ENCODE peak calls at places on chromosomes 11 and 22, in five cellular contexts. B is activated CD4-positive, alpha-beta memory T cell treated with anti-CD3 and anti-CD28 coated beads for 36 hours; Z is kidney glomerular epithelial cell; Q is sciatic nerve; I is T-cell. G is an unnamed sample.
A peak's percentile ranks its signal among the peaks of the same experiment; 100 is the strongest.

GRCh38 chr11:83159901-83160865 is 3.3 kb downstream of the PCF11 start:
- DNase-seq in I (no peak), Z (peak; percentile 19), B (no peak), Q (no peak), G (peak; percentile 80)

GRCh38 chr11:11553595-11553994 is 68.2 kb downstream of the GALNT18 start:
- DNase-seq in B (no peak), Z (no peak), I (no peak), Q (peak; percentile 63), G (no peak)

GRCh38 chr11:50394017-50394416 is 361.3 kb downstream of the OR4C45 start:
- DNase-seq in Q (no peak), I (no peak), B (no peak), Z (no peak), G (no peak)

GRCh38 chr11:63527667-63528066 is 8.9 kb upstream of the PLAAT4 start:
- DNase-seq in Z (no peak), Q (no peak), I (no peak), B (no peak), G (no peak)

GRCh38 chr22:21766933-21767462 is 31.4 kb upstream of the YPEL1 start:
- DNase-seq in I (peak; percentile 40), Z (no peak), Q (no peak), B (peak; percentile 85), G (no peak)

GRCh38 chr22:42799462-42800405 is 57.3 kb downstream of the ARFGAP3 start:
- DNase-seq in B (no peak), Q (no peak), I (no peak), Z (peak; percentile 19), G (no peak)

GRCh38 chr11:88520391-88520790 is 182.9 kb upstream of the CTSC start:
- DNase-seq in Q (no peak), B (no peak), I (no peak), Z (peak; percentile 6), G (no peak)

GRCh38 chr11:28447226-28447625 is 339.0 kb downstream of the METTL15 start:
- DNase-seq in Q (no peak), Z (peak; percentile 75), B (no peak), I (no peak), G (no peak)

GRCh38 chr11:65558785-65559509 is 788 bp upstream of the LTBP3 start:
- DNase-seq in B (no peak), I (no peak), Z (no peak), Q (peak; percentile 84), G (no peak)

GRCh38 chr11:105070221-105070789 is 25.2 kb upstream of the CARD16 start:
- DNase-seq in I (no peak), B (peak; percentile 12), Q (no peak), Z (no peak), G (no peak)

G was measured in prostate gland.